ENCODE peak calls at places on chromosomes 3 and 15, in eight cellular contexts. E is breast epithelium, N is HCT116, G is GM23338, C is spleen, W is K562, X is Panc1, T is transverse colon. H is an unnamed sample.

GRCh38 chr15:89523101-89523500 is 26.7 kb upstream of the RHCG start:
- DNase-seq in E (no peak), N (no peak), G (no peak), C (no peak), W (no peak), X (no peak), T (no peak), H (no peak)

GRCh38 chr3:186141776-186142175 is 32.9 kb upstream of the ETV5 start:
- DNase-seq in E (no peak), N (no peak), G (no peak), C (no peak), W (no peak), X (no peak), T (no peak), H (no peak)

GRCh38 chr3:31521468-31521867 is 11.3 kb upstream of the STT3B start:
- DNase-seq in E (no peak), N (no peak), G (no peak), C (no peak), W (no peak), X (no peak), T (no peak), H (no peak)

GRCh38 chr3:107271787-107272387 is 105.4 kb upstream of the CCDC54 start:
- DNase-seq in E (no peak), N (peak), G (peak), C (no peak), W (peak), X (peak), T (no peak), H (no peak)

GRCh38 chr3:179929091-179929529 is 107.6 kb downstream of the PEX5L start:
- DNase-seq in E (no peak), N (peak), G (peak), C (no peak), W (peak), X (peak), T (peak), H (peak)

GRCh38 chr3:13537926-13538325 is 11.0 kb upstream of the FBLN2 start:
- DNase-seq in E (no peak), N (peak), G (no peak), C (no peak), W (peak), X (peak), T (no peak), H (no peak)

GRCh38 chr3:128879991-128880390 is 571 bp downstream of the ACAD9 start:
- DNase-seq in E (no peak), N (no peak), G (no peak), C (peak), W (no peak), X (no peak), T (no peak), H (no peak)

GRCh38 chr3:46187876-46188275 is 20.2 kb downstream of the CCR1 start:
- DNase-seq in E (no peak), N (peak), G (no peak), C (no peak), W (no peak), X (no peak), T (no peak), H (no peak)

GRCh38 chr3:11995061-11995460 is 9.1 kb upstream of the SYN2 start:
- DNase-seq in E (no peak), N (no peak), G (peak), C (no peak), W (no peak), X (no peak), T (no peak), H (no peak)

GRCh38 chr3:182121424-182121823 is 409.7 kb downstream of the SOX2 start:
- DNase-seq in E (no peak), N (no peak), G (no peak), C (no peak), W (no peak), X (no peak), T (no peak), H (no peak)

GRCh38 chr15:98866503-98866902 is 141.1 kb downstream of the PGPEP1L start:
- DNase-seq in E (no peak), N (no peak), G (peak), C (no peak), W (no peak), X (no peak), T (no peak), H (no peak)

GRCh38 chr3:169891886-169892285 is 19.5 kb upstream of the SAMD7 start:
- DNase-seq in E (no peak), N (no peak), G (no peak), C (no peak), W (no peak), X (no peak), T (no peak), H (no peak)

GRCh38 chr3:172323894-172324590 is 124.2 kb downstream of the GHSR start:
- DNase-seq in E (no peak), N (no peak), G (no peak), C (no peak), W (no peak), X (no peak), T (no peak), H (peak)

GRCh38 chr3:66544619-66545429 is 44.0 kb upstream of the LRIG1 start:
- DNase-seq in E (no peak), N (no peak), G (no peak), C (no peak), W (no peak), X (no peak), T (no peak), H (no peak)

GRCh38 chr3:28860307-28860706 is 420.6 kb upstream of the RBMS3 start:
- DNase-seq in E (no peak), N (no peak), G (no peak), C (no peak), W (no peak), X (no peak), T (no peak), H (no peak)

GRCh38 chr15:69573815-69574472 is 121.3 kb downstream of the RPLP1 start:
- DNase-seq in E (no peak), N (no peak), G (no peak), C (no peak), W (no peak), X (no peak), T (no peak), H (no peak)

GRCh38 chr15:43150171-43150929 is 17.0 kb downstream of the TMEM62 start:
- DNase-seq in E (no peak), N (no peak), G (peak), C (no peak), W (peak), X (no peak), T (no peak), H (no peak)

GRCh38 chr15:85527907-85528306 is 147.5 kb downstream of the AKAP13 start:
- DNase-seq in E (no peak), N (no peak), G (no peak), C (no peak), W (no peak), X (no peak), T (no peak), H (no peak)

GRCh38 chr3:31038086-31038737 is 143.8 kb upstream of the GADL1 start:
- DNase-seq in E (no peak), N (no peak), G (no peak), C (no peak), W (no peak), X (no peak), T (no peak), H (no peak)

GRCh38 chr15:65189102-65189740 is 4.1 kb upstream of the CLPX start:
- DNase-seq in E (no peak), N (peak), G (peak), C (no peak), W (peak), X (peak), T (no peak), H (no peak)

GRCh38 chr3:37237252-37237651 is 62.9 kb upstream of the LRRFIP2 start:
- DNase-seq in E (no peak), N (no peak), G (no peak), C (no peak), W (no peak), X (no peak), T (no peak), H (no peak)

GRCh38 chr3:98599647-98600411 is 6.4 kb upstream of the CPOX start:
- DNase-seq in E (no peak), N (no peak), G (no peak), C (no peak), W (no peak), X (no peak), T (no peak), H (no peak)

GRCh38 chr3:120908803-120909601 is 997 bp downstream of the STXBP5L start:
- DNase-seq in E (no peak), N (no peak), G (no peak), C (no peak), W (no peak), X (no peak), T (peak), H (no peak)

GRCh38 chr3:178849220-178849910 is 222.2 kb downstream of the ZMAT3 start:
- DNase-seq in E (no peak), N (no peak), G (no peak), C (no peak), W (no peak), X (no peak), T (no peak), H (no peak)

GRCh38 chr15:65761210-65761926 is 30.7 kb downstream of the DENND4A start:
- DNase-seq in E (no peak), N (no peak), G (no peak), C (no peak), W (no peak), X (no peak), T (no peak), H (no peak)

GRCh38 chr3:190131329-190131728 is 10.6 kb upstream of the P3H2 start:
- DNase-seq in E (no peak), N (peak), G (no peak), C (no peak), W (no peak), X (no peak), T (no peak), H (peak)

GRCh38 chr3:40780801-40781406 is 256.1 kb downstream of the ZNF621 start:
- DNase-seq in E (peak), N (no peak), G (no peak), C (no peak), W (no peak), X (no peak), T (no peak), H (no peak)

GRCh38 chr3:58041182-58041825 is 33.1 kb downstream of the FLNB start:
- DNase-seq in E (no peak), N (no peak), G (no peak), C (no peak), W (no peak), X (no peak), T (no peak), H (no peak)

GRCh38 chr3:174438501-174439156 is 420.5 kb upstream of the NAALADL2 start:
- DNase-seq in E (no peak), N (peak), G (no peak), C (no peak), W (no peak), X (peak), T (no peak), H (no peak)
- H3K4me3 ChIP-seq in E (no peak), N (peak), G (peak), C (no peak), W (no peak), X (peak), T (no peak), H (no peak)

DNA sequence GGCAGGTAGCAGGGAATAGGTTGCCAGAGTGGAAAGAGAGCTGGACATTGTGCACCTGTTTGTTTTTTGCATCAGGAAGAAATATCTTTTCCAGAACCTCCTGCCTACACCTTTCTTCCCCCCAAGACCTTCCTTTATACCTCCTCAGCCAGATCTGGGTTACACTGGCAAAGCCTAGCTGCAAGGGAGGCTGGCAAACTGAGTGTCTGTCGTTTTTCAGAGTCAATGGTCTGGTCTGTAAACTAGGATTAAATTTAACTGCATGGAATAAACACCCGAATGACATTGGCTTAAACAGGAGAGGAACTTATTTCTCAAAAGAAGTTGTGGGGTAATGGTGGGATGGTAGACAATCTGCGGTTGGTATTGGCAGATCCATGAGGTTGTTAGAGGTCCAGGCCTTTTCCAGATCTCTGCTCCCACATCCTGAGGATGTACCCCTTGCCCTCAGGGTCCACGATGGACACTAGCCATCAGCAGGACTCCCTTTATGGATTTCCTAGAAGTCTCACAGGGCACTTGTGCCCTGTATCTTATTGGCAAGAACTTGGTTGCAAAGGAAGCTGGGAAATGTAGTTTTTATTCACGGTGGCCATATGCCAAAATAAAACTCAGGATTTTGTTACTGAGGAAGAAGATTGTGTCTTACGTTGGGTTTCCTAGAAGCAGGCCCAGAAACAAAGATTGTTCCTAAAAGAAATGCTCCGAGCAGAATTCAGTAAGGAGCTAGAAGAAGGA is 3.2 kb upstream of the RARRES1 start:
- DNase-seq in E (no peak), N (no peak), G (no peak), C (no peak), W (no peak), X (no peak), T (no peak), H (no peak)
- TF ChIP-seq POLR2AphosphoS5 in E (no peak), N (no peak), G (no peak), C (no peak), W (no peak), X (no peak), T (no peak), H (no peak)

GRCh38 chr3:105351821-105352220 is 14.9 kb upstream of the ALCAM start:
- DNase-seq in E (no peak), N (no peak), G (no peak), C (no peak), W (no peak), X (no peak), T (no peak), H (no peak)

GRCh38 chr3:105352976-105353375 is 13.7 kb upstream of the ALCAM start:
- DNase-seq in E (no peak), N (no peak), G (no peak), C (no peak), W (no peak), X (no peak), T (no peak), H (no peak)

GRCh38 chr3:105355355-105356063 is 11.2 kb upstream of the ALCAM start:
- DNase-seq in E (no peak), N (no peak), G (no peak), C (no peak), W (no peak), X (no peak), T (no peak), H (no peak)

GRCh38 chr3:105354429-105354828 is 12.3 kb upstream of the ALCAM start:
- DNase-seq in E (no peak), N (no peak), G (peak), C (no peak), W (no peak), X (no peak), T (no peak), H (no peak)

DNA sequence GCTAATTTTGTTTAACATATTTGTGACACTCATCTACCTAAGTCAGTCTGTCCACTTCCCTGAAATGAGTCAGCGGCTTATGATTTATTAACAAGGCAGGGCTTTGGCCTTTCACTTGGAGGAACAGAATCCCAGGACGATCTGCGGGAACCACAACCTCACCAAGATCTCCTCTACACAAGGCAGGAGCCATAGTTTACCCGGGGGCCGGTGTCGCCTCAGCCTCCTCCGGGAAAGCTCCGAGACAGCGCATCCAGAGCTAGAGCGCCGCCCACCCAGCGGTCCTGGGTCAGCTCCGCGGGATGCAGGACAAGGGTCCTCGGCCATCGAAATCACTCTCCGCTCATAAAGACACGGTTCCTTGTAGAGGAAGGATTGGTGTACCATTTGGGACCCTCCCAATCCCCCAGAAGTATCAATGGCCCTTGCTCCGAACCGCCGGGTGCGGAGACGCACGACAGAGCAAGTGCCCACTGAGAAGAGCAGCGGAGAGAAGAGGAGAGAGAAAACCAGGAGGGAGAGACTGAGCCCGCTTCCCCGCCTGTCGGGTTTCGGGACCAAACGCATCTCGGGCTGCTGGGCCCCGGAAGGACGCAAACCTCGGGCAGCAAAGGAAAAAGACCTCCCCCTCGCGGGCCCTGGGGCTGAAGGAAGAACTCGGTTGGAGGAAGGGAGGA is 13.1 kb upstream of the ALCAM start:
- DNase-seq in E (no peak), N (no peak), G (peak), C (peak), W (no peak), X (no peak), T (no peak), H (no peak)
- TF ChIP-seq CTCF in E (no peak), N (no peak), G (peak), C (no peak), W (no peak), X (no peak), T (no peak), H (no peak)

DNA sequence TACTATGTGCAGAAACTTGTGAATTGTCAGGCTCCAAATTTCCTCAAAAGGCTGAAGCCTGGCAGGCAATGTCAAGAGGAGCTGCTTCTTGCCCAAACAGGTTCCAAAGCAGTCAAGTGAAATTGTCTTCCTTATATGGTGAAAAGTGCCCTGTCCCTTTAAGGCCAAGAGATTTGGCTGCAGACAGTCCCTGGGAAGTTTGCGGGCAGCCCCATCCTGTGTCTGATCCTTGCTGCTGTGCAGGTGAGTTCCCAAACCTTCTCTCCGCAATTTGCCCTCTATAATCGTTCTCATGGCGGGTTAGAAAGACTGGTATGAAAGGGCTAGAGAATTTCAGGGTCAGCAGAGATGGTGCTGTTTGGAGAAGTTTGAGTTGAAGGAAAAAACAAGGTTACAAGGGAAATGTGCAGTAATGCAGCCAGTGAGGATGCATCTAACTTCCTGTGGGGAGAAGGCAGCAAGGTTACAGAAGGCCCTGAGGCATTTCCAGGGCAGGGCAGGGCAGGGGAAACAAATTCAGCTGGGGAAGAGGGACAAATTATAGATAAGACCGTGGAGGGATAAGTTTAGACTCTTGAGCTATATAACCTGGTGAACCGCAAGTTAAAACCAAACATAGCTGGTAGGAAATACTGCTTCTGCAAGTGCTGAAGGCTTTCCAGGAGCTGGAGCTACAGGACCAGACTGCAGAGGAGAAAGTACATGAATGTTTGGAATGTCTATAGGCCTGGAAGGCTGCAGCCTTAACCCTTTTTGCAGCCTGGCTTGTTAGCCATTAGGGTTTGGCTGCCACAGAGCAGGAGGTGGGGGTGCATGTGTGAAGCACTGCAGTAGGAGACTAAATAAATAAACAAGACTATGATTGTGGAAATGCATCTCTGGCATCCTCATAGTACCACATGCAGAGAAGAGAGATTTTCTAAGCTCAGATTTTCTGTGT is 256.2 kb upstream of the IL12A start:
- DNase-seq in E (no peak), N (peak), G (peak), C (no peak), W (no peak), X (no peak), T (no peak), H (no peak)
- H3K4me3 ChIP-seq in E (no peak), N (peak), G (peak), C (peak), W (no peak), X (no peak), T (no peak), H (no peak)

DNA sequence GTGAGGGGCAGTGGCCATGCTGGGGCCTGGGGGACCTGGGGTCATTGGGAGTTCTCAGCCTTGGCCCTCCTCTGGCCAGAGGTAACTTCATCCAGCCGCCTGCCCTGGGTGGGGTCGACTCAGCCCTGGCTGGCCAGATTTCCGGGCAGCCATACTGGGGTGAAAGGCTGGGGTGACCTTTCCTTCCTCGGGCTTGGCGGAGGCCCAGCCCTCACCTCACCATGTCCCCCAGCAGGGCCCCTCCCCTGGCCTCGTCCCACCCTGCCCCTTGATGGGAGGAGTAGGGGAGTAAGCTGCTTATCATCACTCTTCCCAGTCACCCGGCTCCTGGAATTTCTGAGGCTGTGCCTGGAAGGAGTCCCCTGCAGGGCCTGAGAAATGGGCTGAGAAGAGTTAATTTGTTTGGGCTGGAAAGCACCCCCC is 5.4 kb downstream of the SEMA3F start:
- DNase-seq in E (no peak), N (no peak), G (no peak), C (no peak), W (peak), X (no peak), T (no peak), H (peak)
- TF ChIP-seq POLR2AphosphoS5 in E (no peak), N (no peak), G (no peak), C (peak), W (no peak), X (no peak), T (no peak), H (peak)

GRCh38 chr3:188205992-188206416 is 52.0 kb downstream of the LPP start:
- DNase-seq in E (no peak), N (peak), G (peak), C (no peak), W (peak), X (no peak), T (peak), H (no peak)
- TF ChIP-seq CTCF in E (peak), N (peak), G (peak), C (no peak), W (peak), X (peak), T (peak), H (peak)